ENCODE peak calls at places on chromosomes 7 and 10, in seven cellular contexts. U is mesendoderm, Q is neuronal stem cell, K is H1, J is IMR-90, G is H9, L is mesenchymal stem cell. T is an unnamed sample.

GRCh38 chr10:4532467-4532866 is 293.5 kb upstream of the AKR1E2 start:
- DNase-seq in U (no peak), Q (no peak), K (no peak), J (peak), G (no peak), L (no peak), T (peak)

GRCh38 chr10:92691591-92692084 is 1.9 kb downstream of the HHEX start:
- DNase-seq in U (peak), Q (no peak), K (no peak), J (no peak), G (peak), L (peak), T (peak)

GRCh38 chr10:27779462-27779861 is 33.8 kb upstream of the MKX start:
- DNase-seq in U (no peak), Q (no peak), K (no peak), J (peak), G (no peak), L (no peak), T (peak)

GRCh38 chr7:127782075-127782474 is 130.1 kb downstream of the SND1 start:
- DNase-seq in U (peak), Q (no peak), K (no peak), J (no peak), G (no peak), L (no peak), T (no peak)

GRCh38 chr10:27504897-27505457 is 873 bp downstream of the RAB18 start:
- DNase-seq in U (peak), Q (no peak), K (no peak), J (peak), G (no peak), L (peak), T (no peak)

GRCh38 chr7:17558558-17559332 is 260.3 kb downstream of the AHR start:
- DNase-seq in U (no peak), Q (no peak), K (no peak), J (peak), G (no peak), L (peak), T (no peak)

GRCh38 chr7:36440880-36441279 is 51.2 kb downstream of the ANLN start:
- DNase-seq in U (peak), Q (no peak), K (no peak), J (peak), G (no peak), L (peak), T (peak)

GRCh38 chr7:131591674-131592328 is 35.4 kb upstream of the PODXL start:
- DNase-seq in U (no peak), Q (no peak), K (no peak), J (no peak), G (no peak), L (no peak), T (no peak)

GRCh38 chr7:28487487-28487886 is 75.2 kb downstream of the CREB5 start:
- DNase-seq in U (no peak), Q (no peak), K (no peak), J (no peak), G (no peak), L (no peak), T (no peak)

GRCh38 chr7:110839866-110840265 is 251.1 kb upstream of the LRRN3 start:
- DNase-seq in U (peak), Q (no peak), K (no peak), J (peak), G (no peak), L (peak), T (no peak)

GRCh38 chr10:63430091-63430998 is 35.4 kb downstream of the JMJD1C start:
- DNase-seq in U (peak), Q (no peak), K (no peak), J (peak), G (no peak), L (peak), T (peak)

GRCh38 chr10:29896053-29896452 is 163.3 kb downstream of the JCAD start:
- DNase-seq in U (no peak), Q (no peak), K (no peak), J (peak), G (no peak), L (peak), T (no peak)

GRCh38 chr7:142889825-142890224 is 4.3 kb upstream of the TRPV6 start:
- DNase-seq in U (no peak), Q (no peak), K (no peak), J (no peak), G (peak), L (no peak), T (no peak)

GRCh38 chr7:44213206-44213871 is 12.6 kb downstream of the YKT6 start:
- DNase-seq in U (no peak), Q (no peak), K (no peak), J (no peak), G (no peak), L (no peak), T (no peak)

GRCh38 chr7:115097175-115097671 is 175.3 kb downstream of the MDFIC start:
- DNase-seq in U (peak), Q (no peak), K (no peak), J (peak), G (no peak), L (peak), T (no peak)

GRCh38 chr10:96470108-96470743 is 43.5 kb downstream of the TLL2 start:
- DNase-seq in U (peak), Q (peak), K (peak), J (peak), G (peak), L (no peak), T (no peak)

GRCh38 chr7:30562498-30562897 is 32.2 kb upstream of the GARS1 start:
- DNase-seq in U (no peak), Q (no peak), K (no peak), J (peak), G (no peak), L (peak), T (no peak)

GRCh38 chr10:24008164-24009066 is 200.5 kb upstream of the KIAA1217 start:
- DNase-seq in U (peak), Q (peak), K (no peak), J (no peak), G (no peak), L (no peak), T (no peak)

GRCh38 chr7:3266240-3266639 is 34.8 kb upstream of the SDK1 start:
- DNase-seq in U (no peak), Q (no peak), K (no peak), J (no peak), G (no peak), L (no peak), T (no peak)

GRCh38 chr10:21953585-21954057 is 49.9 kb downstream of the DNAJC1 start:
- DNase-seq in U (peak), Q (no peak), K (no peak), J (peak), G (no peak), L (peak), T (peak)

GRCh38 chr10:99595770-99596465 is 24.3 kb downstream of the SLC25A28 start:
- DNase-seq in U (peak), Q (peak), K (peak), J (no peak), G (peak), L (peak), T (peak)

GRCh38 chr10:112562803-112563663 is 116.0 kb downstream of the VTI1A start:
- DNase-seq in U (peak), Q (peak), K (no peak), J (peak), G (no peak), L (no peak), T (no peak)

GRCh38 chr10:102596506-102596971 is 47.7 kb upstream of the TRIM8 start:
- DNase-seq in U (peak), Q (peak), K (peak), J (peak), G (peak), L (peak), T (peak)

GRCh38 chr10:34112431-34112830 is 702.7 kb downstream of the PARD3 start:
- DNase-seq in U (no peak), Q (no peak), K (no peak), J (peak), G (no peak), L (peak), T (no peak)

GRCh38 chr7:67788689-67789088 is 792.1 kb downstream of the TYW1 start:
- DNase-seq in U (no peak), Q (no peak), K (peak), J (no peak), G (no peak), L (no peak), T (no peak)

DNA sequence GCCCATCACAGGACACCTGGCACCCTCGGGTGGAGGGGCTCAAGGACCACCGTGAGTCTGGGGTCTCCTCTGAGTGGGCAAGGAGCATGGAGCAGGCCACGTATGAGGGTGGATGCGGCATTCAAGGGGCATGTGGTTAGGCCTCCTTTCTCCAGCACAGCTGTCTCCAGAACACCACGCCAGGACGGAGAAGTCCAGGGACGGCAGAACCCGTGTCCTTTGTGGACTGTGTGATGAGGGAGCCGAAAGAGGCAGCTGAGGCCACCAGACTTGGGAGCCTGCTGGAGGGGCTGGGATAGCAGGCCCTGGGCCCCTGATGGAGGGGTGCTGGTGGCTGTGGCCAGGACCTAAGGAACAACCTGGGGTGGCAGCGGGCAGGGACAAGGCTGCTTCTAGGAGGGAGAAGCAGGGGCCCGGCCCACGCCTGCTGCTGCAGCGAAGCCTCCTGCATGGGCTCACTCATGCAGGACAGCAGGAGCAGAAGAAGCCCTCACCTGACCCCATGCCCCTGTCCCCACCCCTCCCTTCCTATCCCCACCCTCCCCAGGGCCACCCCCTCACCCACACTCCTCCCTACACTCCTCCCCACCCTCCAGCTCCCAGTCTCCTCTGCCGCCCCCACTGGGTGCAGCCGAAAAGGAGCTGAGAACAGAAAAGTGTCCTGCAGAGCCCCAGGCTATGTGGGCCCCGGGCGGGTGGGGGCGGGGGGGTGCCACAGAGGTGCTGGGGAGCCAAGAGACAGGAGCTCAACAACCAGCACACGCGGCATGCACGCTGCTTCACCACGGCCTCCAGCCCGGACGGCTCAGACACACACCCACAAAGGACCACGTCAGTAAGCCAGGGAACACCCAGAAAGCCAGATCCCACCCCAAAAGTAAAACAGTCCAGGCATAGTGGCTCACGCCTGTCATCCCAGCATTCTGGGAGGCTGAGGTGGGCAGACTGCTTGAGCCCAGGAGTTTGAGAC is 29.7 kb downstream of the ZFAND2A start:
- DNase-seq in U (no peak), Q (no peak), K (no peak), J (no peak), G (no peak), L (no peak), T (no peak)
- H3K23ac ChIP-seq in U (no peak), Q (peak), K (no peak), J (no peak), G (no peak), L (no peak), T (no peak)

DNA sequence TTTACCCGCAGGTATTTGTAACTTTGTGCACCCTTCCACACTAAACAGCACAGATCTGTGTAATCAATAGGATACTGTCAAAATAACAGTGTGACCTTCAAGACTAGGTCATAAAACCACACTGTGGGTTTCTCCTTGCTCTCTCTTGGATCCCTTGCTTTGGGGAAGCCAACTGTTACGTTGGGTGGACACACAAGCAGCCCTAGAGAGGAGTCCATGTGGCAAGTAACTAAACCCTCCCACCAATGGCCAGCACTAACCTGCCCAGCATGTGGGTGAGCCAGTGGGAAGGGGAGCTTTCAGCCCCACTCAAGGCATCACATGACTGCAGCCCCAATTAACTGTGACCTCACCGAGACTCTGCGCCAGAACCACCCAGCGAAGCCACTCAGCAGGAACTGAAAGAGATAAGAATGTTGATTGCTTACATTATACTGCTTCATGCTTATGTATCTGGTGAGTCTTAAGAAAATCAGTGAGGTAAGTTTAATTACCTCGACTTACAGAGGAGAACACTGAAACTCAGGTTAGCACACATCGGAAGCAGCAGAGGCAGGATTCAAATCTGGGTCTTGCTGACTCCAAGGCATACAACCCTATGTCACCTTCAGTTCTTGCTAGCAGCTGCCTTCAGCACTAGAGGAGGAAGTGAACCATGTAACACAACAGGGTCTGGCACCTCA is 9.4 kb upstream of the ZC3HAV1 start:
- DNase-seq in U (peak), Q (no peak), K (no peak), J (peak), G (no peak), L (peak), T (no peak)
- H3K23ac ChIP-seq in U (no peak), Q (no peak), K (no peak), J (no peak), G (no peak), L (no peak), T (no peak)

DNA sequence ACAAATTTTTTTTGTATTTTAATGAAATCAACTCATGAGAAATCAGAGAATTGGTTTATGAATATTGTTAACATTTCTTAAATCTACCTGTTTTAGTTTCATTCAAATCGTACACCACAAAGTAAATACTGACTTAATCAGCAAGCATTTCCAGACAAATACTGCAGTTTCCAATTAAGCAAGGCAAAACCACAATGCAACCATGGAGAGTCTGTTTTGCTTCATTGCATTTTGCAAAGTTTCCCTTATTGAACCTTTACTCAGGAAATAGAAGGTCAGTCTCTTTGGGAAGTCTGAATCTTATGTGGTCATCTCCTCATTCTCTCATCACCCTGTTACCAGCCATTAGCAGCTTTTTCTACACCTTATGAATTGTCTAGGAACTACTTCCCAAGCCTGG is 400.5 kb downstream of the IPMK start:
- DNase-seq in U (no peak), Q (no peak), K (no peak), J (no peak), G (no peak), L (no peak), T (no peak)
- H3K23ac ChIP-seq in U (no peak), Q (no peak), K (no peak), J (no peak), G (no peak), L (no peak), T (no peak)

GRCh38 chr10:131724891-131725735 is 175.7 kb upstream of the PPP2R2D start:
- DNase-seq in U (no peak), Q (no peak), K (no peak), J (no peak), G (peak), L (no peak), T (no peak)
- H3K23ac ChIP-seq in U (no peak), Q (no peak), K (no peak), J (no peak), G (no peak), L (no peak), T (no peak)

GRCh38 chr10:108797573-108797972 is 1125.7 kb downstream of the XPNPEP1 start:
- DNase-seq in U (no peak), Q (no peak), K (no peak), J (no peak), G (no peak), L (no peak), T (no peak)

GRCh38 chr10:108801220-108801619 is 1122.1 kb downstream of the XPNPEP1 start:
- DNase-seq in U (no peak), Q (no peak), K (no peak), J (no peak), G (no peak), L (no peak), T (no peak)

DNA sequence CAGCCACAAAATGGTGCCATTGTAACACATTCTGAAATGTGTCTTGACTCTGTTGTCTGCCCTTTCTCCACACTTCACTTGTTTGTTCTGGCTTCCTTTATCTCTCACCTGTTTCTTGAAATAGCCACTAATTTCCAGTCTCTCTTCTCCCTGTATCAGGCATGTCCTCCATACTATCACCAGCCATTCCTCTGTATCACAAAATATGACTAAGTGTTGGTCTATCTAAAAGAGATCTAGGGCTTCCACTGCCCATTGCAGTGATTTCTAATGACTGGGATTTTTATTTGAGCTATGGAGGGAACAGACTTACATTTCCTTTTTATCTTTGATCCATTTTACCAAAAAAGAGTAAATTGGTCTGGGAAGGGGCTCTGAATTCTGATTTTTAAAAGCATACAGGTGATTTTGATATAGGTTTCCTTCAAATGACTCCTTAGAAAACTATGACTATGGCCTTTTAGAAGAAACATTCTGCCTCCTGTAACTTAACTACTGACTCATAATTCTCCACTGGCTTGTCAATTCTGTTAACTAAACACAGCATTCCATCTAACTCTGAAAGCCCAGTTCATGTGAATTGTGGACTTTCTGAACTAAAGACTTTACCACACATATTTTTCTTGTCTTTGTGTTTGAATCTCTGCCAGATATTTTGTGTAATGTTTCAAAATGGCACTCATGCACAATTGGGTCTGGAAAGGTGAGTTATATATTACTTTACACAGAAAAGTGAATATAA is 1121.4 kb downstream of the XPNPEP1 start:
- DNase-seq in U (no peak), Q (no peak), K (no peak), J (peak), G (no peak), L (peak), T (no peak)
- H3K23ac ChIP-seq in U (no peak), Q (no peak), K (no peak), J (no peak), G (no peak), L (no peak), T (no peak)

GRCh38 chr7:453597-454306 is 65.9 kb downstream of the PDGFA start:
- DNase-seq in U (no peak), Q (no peak), K (no peak), J (no peak), G (no peak), L (no peak), T (no peak)

GRCh38 chr7:452791-453455 is 66.7 kb downstream of the PDGFA start:
- DNase-seq in U (no peak), Q (no peak), K (no peak), J (no peak), G (no peak), L (no peak), T (no peak)

GRCh38 chr7:452230-452751 is 67.4 kb downstream of the PDGFA start:
- DNase-seq in U (peak), Q (no peak), K (peak), J (peak), G (no peak), L (peak), T (no peak)

GRCh38 chr7:455110-455928 is 64.3 kb downstream of the PDGFA start:
- DNase-seq in U (no peak), Q (no peak), K (no peak), J (no peak), G (no peak), L (no peak), T (no peak)

GRCh38 chr7:454356-455109 is 65.1 kb downstream of the PDGFA start:
- DNase-seq in U (no peak), Q (no peak), K (no peak), J (no peak), G (no peak), L (no peak), T (no peak)
- H3K23ac ChIP-seq in U (no peak), Q (peak), K (no peak), J (no peak), G (no peak), L (no peak), T (no peak)

GRCh38 chr10:118982366-118982765 is 47.1 kb upstream of the NANOS1 start:
- DNase-seq in U (no peak), Q (no peak), K (no peak), J (no peak), G (peak), L (no peak), T (no peak)
- H3K23ac ChIP-seq in U (no peak), Q (no peak), K (no peak), J (no peak), G (no peak), L (no peak), T (no peak)

DNA sequence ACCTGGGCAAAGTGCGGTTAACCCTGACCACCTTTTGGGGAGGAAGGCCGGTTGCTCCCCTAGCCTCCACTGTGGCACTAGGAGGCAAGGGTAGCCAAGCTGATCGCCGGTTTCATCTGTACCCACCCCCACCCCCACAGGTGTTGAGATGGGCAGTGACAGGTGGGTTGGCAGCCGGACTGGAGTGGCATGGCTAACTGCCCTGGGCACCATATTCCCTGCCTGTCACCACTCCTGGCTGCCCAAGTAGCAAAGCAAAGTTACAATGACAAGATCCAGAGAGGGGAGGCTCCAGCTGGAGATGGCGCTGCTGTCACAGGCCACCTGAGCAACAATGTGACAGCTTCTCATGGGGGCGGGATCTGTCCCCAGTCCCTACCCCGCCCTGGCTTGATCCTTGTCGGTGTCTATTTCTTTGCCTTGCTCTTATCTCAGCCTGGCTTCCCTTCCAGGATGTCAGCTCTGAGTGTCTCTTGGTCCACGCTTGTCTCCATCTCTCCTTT is 27.0 kb upstream of the BMS1 start:
- DNase-seq in U (peak), Q (no peak), K (no peak), J (no peak), G (no peak), L (no peak), T (no peak)
- H3K23ac ChIP-seq in U (no peak), Q (no peak), K (no peak), J (no peak), G (no peak), L (no peak), T (no peak)